ENCODE peak calls at places on chromosomes 6 and 20, in seven cellular contexts. X is iPS DF 6.9, N is H9, I is Karpas-422, D is cardiac muscle cell, L is pancreas, T is Caco-2. K is an unnamed sample. For H3K4me1, the result is how much of the 10 kb centered on the place peaks cover.

GRCh38 chr6:98924647-98925046 is 23.1 kb downstream of the FBXL4 start:
- DNase-seq in X (no peak), N (no peak), I (no peak), D (no peak), L (peak), T (no peak), K (peak)

GRCh38 chr6:131547524-131547923 is 25.5 kb upstream of the ARG1 start:
- DNase-seq in X (no peak), N (no peak), I (no peak), D (no peak), L (no peak), T (no peak), K (no peak)

GRCh38 chr6:103405321-103405720 is 1454.4 kb downstream of the HACE1 start:
- DNase-seq in X (no peak), N (peak), I (no peak), D (no peak), L (no peak), T (no peak), K (no peak)

GRCh38 chr6:140077712-140078551 is 703.5 kb upstream of the CITED2 start:
- DNase-seq in X (no peak), N (no peak), I (no peak), D (no peak), L (no peak), T (no peak), K (no peak)

GRCh38 chr20:64113444-64113775 is 6.0 kb upstream of the NPBWR2 start:
- DNase-seq in X (no peak), N (no peak), I (no peak), D (no peak), L (no peak), T (peak), K (no peak)

GRCh38 chr6:84554069-84554468 is 210.3 kb downstream of the TBX18 start:
- DNase-seq in X (no peak), N (no peak), I (no peak), D (peak), L (no peak), T (no peak), K (no peak)

GRCh38 chr20:44336725-44337380 is at the start of gene R3HDML:
- DNase-seq in X (no peak), N (no peak), I (no peak), D (no peak), L (no peak), T (no peak), K (no peak)

GRCh38 chr20:62136283-62137091 is 6.7 kb downstream of the PSMA7 start:
- DNase-seq in X (no peak), N (peak), I (peak), D (peak), L (no peak), T (peak), K (peak)

GRCh38 chr20:62732356-62732755 is 23.7 kb downstream of the NTSR1 start:
- DNase-seq in X (no peak), N (no peak), I (no peak), D (no peak), L (no peak), T (no peak), K (no peak)

GRCh38 chr20:47328841-47329448 is 27.6 kb downstream of the ZMYND8 start:
- DNase-seq in X (no peak), N (no peak), I (no peak), D (no peak), L (no peak), T (no peak), K (no peak)

GRCh38 chr20:47320990-47321805 is 35.3 kb downstream of the ZMYND8 start:
- DNase-seq in X (no peak), N (no peak), I (no peak), D (no peak), L (no peak), T (peak), K (no peak)

GRCh38 chr20:47326718-47327137 is 29.8 kb downstream of the ZMYND8 start:
- DNase-seq in X (no peak), N (no peak), I (no peak), D (peak), L (no peak), T (peak), K (no peak)

GRCh38 chr20:47327711-47328110 is 28.8 kb downstream of the ZMYND8 start:
- DNase-seq in X (no peak), N (no peak), I (no peak), D (no peak), L (no peak), T (no peak), K (no peak)

GRCh38 chr20:47325242-47325641 is 31.3 kb downstream of the ZMYND8 start:
- DNase-seq in X (no peak), N (no peak), I (no peak), D (no peak), L (no peak), T (no peak), K (no peak)
- H3K4me1 ChIP-seq in X (under half), N (under half), I (under half), D (under half), L (under half), T (half or more), K (under half)

DNA sequence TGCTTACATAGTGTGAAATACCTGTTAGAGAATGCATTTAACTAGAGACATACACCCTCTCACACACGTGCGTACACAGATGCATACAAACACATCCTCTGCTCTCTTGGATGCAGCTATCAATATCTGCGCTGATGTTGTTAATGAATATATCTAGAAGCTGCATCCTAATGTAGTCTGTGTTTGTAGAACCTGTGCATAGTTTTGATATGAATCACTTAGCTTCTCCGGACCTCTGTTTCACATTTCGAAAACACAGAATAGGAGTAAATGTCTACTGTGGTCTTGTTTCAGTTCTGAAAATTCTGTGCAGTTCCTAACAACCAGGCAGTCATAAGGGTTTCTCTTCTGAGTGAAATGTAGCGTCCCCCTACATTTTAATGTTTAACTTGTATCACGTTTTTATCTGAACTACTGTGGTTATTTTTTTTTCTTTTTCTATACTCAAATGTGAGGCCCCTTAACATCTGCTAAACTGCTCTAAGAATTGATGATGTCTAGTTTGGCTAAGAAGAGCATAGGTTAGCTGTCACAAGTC is 254.6 kb downstream of the TMEM242 start:
- DNase-seq in X (no peak), N (no peak), I (peak), D (peak), L (no peak), T (no peak), K (no peak)
- H3K4me1 ChIP-seq in X (under half), N (under half), I (half or more), D (under half), L (under half), T (under half), K (under half)

DNA sequence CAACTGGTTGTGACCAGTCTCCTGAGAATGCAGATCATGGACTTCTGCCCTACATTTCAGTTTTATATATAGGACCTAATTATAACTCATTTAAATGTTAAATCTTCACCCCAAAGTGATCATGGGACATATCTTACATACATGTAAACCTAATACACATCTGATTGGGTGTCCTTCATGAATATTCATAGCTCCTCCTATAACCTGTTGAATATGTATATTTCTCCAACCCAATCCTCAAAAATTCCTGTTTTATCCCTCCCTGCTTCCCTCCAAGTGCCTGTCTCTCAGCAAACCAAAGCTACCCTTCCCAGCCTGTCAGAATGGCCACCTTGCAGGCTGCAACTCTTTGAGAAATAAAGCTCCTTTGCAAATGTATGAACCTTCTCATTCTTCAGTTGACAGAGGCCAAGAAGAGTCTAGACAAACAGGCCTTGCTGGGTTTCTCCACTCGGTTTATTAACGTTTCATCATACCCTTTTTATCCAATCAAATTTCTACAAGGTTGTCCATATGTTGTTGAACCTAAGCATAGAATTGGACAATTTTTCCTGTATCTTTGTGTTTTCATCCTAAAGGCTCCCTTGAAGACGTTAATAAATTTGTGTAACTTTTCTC is 133.2 kb downstream of the HFE start:
- DNase-seq in X (no peak), N (no peak), I (no peak), D (no peak), L (no peak), T (no peak), K (no peak)
- H3K4me1 ChIP-seq in X (under half), N (under half), I (under half), D (under half), L (under half), T (under half), K (under half)

GRCh38 chr6:156780962-156781705 is 4.0 kb downstream of the ARID1B start:
- DNase-seq in X (no peak), N (no peak), I (no peak), D (no peak), L (no peak), T (no peak), K (no peak)

GRCh38 chr6:156777866-156778614 is 862 bp downstream of the ARID1B start:
- DNase-seq in X (no peak), N (peak), I (peak), D (peak), L (peak), T (peak), K (peak)

GRCh38 chr6:156778615-156779205 is 1.5 kb downstream of the ARID1B start:
- DNase-seq in X (no peak), N (peak), I (peak), D (peak), L (peak), T (peak), K (peak)

GRCh38 chr6:156780117-156780641 is 3.0 kb downstream of the ARID1B start:
- DNase-seq in X (no peak), N (no peak), I (peak), D (peak), L (peak), T (peak), K (no peak)

DNA sequence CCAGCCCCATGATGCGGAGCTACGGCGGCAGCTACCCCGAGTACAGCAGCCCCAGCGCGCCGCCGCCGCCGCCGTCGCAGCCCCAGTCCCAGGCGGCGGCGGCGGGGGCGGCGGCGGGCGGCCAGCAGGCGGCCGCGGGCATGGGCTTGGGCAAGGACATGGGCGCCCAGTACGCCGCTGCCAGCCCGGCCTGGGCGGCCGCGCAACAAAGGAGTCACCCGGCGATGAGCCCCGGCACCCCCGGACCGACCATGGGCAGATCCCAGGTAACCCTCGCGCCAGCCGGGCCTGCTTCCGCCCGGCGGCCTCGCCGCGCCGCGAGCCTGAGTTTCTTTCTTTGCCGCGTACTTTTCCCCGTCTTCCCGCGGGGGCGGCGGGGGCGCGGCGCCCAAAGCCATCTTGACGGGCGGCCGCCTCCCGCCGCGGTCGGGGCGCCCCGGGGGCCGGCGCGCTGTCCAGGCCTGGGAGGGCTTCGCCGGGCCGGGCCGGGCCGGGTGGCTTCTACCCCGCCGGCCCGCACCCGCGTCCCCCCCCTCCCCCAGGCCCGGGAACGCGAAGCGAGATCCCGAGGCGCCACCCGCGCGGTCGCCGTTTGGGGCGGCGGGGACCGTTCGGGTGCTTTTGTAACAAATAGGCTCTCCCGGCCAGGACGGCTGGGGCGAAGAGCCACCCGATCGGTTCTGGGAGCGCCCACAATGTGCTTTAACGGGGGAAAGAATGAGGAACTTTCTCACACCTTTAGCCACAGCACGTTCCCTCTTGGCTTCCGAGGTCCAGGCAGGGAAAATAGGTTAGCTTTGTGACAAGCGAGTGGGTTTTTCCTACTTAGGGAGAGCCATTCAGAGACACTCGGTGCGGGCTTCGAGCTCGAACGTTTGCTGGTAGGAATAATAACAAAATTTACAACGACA is 2.3 kb downstream of the ARID1B start:
- DNase-seq in X (no peak), N (no peak), I (peak), D (no peak), L (peak), T (peak), K (peak)
- H3K4me1 ChIP-seq in X (under half), N (under half), I (half or more), D (under half), L (under half), T (under half), K (under half)

GRCh38 chr6:108655840-108656650 is 95.3 kb downstream of the FOXO3 start:
- DNase-seq in X (no peak), N (no peak), I (no peak), D (peak), L (no peak), T (no peak), K (no peak)

GRCh38 chr6:108652375-108652774 is 91.7 kb downstream of the FOXO3 start:
- DNase-seq in X (no peak), N (no peak), I (no peak), D (no peak), L (no peak), T (no peak), K (no peak)

GRCh38 chr6:108654465-108655106 is 93.9 kb downstream of the FOXO3 start:
- DNase-seq in X (no peak), N (no peak), I (no peak), D (peak), L (no peak), T (no peak), K (no peak)

GRCh38 chr6:108651781-108652227 is 91.1 kb downstream of the FOXO3 start:
- DNase-seq in X (no peak), N (no peak), I (no peak), D (peak), L (no peak), T (no peak), K (no peak)

GRCh38 chr6:108653864-108654402 is 93.2 kb downstream of the FOXO3 start:
- DNase-seq in X (no peak), N (no peak), I (no peak), D (peak), L (no peak), T (no peak), K (no peak)
- H3K4me1 ChIP-seq in X (under half), N (under half), I (under half), D (under half), L (half or more), T (under half), K (under half)

GRCh38 chr6:158813032-158813431 is 6.1 kb downstream of the EZR start:
- DNase-seq in X (no peak), N (no peak), I (no peak), D (no peak), L (no peak), T (no peak), K (no peak)

GRCh38 chr6:158815915-158816314 is 3.3 kb downstream of the EZR start:
- DNase-seq in X (no peak), N (no peak), I (no peak), D (no peak), L (no peak), T (no peak), K (no peak)

GRCh38 chr6:158815379-158815724 is 3.8 kb downstream of the EZR start:
- DNase-seq in X (no peak), N (no peak), I (no peak), D (no peak), L (no peak), T (peak), K (no peak)

GRCh38 chr6:158810149-158811095 is 8.7 kb downstream of the EZR start:
- DNase-seq in X (no peak), N (no peak), I (no peak), D (no peak), L (no peak), T (no peak), K (no peak)

DNA sequence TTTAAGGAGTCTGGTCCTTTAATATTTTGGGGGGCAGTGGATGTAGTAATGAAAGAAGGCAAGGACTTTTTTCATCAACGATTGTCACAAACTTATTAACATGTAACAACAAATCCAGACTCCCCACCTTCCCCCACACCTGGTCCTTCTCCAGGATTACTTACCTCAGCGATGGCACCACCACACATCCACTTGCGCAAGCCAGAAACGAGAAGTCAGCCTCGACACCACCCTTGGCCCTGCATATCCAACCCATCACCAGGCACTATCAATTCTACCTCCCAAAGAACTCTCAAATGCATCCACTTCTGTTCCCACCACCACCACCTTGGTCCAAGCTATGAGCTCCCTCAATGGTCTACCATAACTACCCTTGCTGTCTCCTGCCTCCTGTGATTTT is 6.6 kb downstream of the EZR start:
- DNase-seq in X (no peak), N (no peak), I (no peak), D (no peak), L (no peak), T (no peak), K (no peak)
- H3K4me1 ChIP-seq in X (under half), N (under half), I (half or more), D (half or more), L (half or more), T (half or more), K (half or more)

GRCh38 chr20:50341050-50341449 is 150.4 kb downstream of the CEBPB start:
- DNase-seq in X (no peak), N (no peak), I (no peak), D (no peak), L (no peak), T (no peak), K (no peak)

GRCh38 chr20:50339196-50339901 is 148.7 kb downstream of the CEBPB start:
- DNase-seq in X (no peak), N (no peak), I (no peak), D (peak), L (no peak), T (no peak), K (no peak)

GRCh38 chr20:50341880-50342637 is 151.4 kb downstream of the CEBPB start:
- DNase-seq in X (no peak), N (no peak), I (no peak), D (no peak), L (no peak), T (no peak), K (no peak)

GRCh38 chr20:50338479-50339195 is 148.0 kb downstream of the CEBPB start:
- DNase-seq in X (no peak), N (peak), I (peak), D (peak), L (no peak), T (no peak), K (no peak)

DNA sequence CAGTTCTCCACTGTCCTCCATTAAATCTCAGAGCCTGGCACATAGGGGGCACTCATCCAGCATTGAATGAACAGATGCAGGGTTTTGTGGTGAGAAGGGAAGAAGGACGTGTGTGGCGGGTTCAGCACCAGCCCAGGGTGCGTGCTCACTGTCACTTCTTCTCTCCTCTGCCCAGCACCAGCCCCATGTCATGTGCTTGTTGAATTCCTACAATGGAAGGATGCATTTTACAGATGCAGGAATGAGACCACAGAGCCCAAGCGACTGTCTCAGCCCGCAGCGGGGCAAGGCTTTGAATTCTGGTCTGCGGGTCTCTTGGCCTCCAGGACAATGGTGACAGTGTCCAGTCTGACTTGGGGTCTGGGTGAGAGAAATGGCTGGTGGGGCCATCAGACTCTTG is 150.0 kb downstream of the CEBPB start:
- DNase-seq in X (no peak), N (no peak), I (no peak), D (no peak), L (no peak), T (no peak), K (no peak)
- H3K4me1 ChIP-seq in X (under half), N (under half), I (under half), D (under half), L (under half), T (under half), K (under half)

GRCh38 chr6:159100789-159101182 is 56.0 kb upstream of the TAGAP start:
- DNase-seq in X (no peak), N (no peak), I (no peak), D (no peak), L (no peak), T (no peak), K (no peak)

GRCh38 chr6:159100011-159100788 is 55.4 kb upstream of the TAGAP start:
- DNase-seq in X (no peak), N (no peak), I (no peak), D (no peak), L (no peak), T (no peak), K (no peak)

GRCh38 chr6:159097256-159097655 is 52.5 kb upstream of the TAGAP start:
- DNase-seq in X (no peak), N (no peak), I (no peak), D (no peak), L (no peak), T (no peak), K (no peak)

GRCh38 chr6:159098636-159099106 is 53.9 kb upstream of the TAGAP start:
- DNase-seq in X (no peak), N (no peak), I (no peak), D (no peak), L (no peak), T (no peak), K (no peak)

DNA sequence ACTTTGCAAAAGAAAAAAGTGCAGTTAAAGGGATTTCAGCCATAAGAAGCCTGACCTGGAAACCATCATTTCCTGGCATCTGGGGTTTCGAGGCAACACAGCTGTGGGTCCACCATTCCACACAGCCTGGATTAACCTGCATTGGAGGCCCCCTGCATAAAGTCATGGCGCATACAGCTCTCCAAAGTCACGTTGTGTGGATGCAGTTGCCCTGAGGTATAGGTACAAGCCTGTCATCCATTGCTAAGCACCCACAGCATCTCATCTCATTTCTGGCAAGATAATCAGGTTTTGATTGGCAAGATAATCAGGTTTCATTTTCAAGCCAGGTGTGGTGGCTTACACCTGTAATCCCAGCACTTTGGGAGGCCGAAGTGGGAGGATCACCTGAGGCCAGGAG is 54.5 kb upstream of the TAGAP start:
- DNase-seq in X (no peak), N (no peak), I (no peak), D (no peak), L (no peak), T (no peak), K (no peak)
- H3K4me1 ChIP-seq in X (under half), N (under half), I (half or more), D (under half), L (under half), T (under half), K (under half)

GRCh38 chr6:57174511-57174907 is 2.4 kb downstream of the BAG2 start:
- DNase-seq in X (no peak), N (no peak), I (no peak), D (no peak), L (no peak), T (no peak), K (no peak)
- H3K4me1 ChIP-seq in X (under half), N (under half), I (under half), D (under half), L (under half), T (under half), K (under half)

K was measured in mucosa of descending colon.